ENCODE peak calls at places on chromosomes 4 and X, in seven cellular contexts. M is HEK293T, G is activated T-helper 1 cell treated with Interleukin-2 at 50 U/mL for 16 hours, Y is body of pancreas, V is EL, F is cerebellar nuclear complex, O is non-pigmented ciliary epithelial cell. R is an unnamed sample.

GRCh38 chr4:32135642-32136041 is 1415.5 kb downstream of the PCDH7 start:
- DNase-seq in M (no peak), G (no peak), Y (no peak), V (no peak), F (no peak), O (no peak), R (no peak)

GRCh38 chrX:47643926-47644325 is 6.4 kb downstream of the ELK1 start:
- DNase-seq in M (no peak), G (no peak), Y (no peak), V (no peak), F (no peak), O (no peak), R (no peak)

GRCh38 chrX:40471965-40472648 is 108.7 kb upstream of the ATP6AP2 start:
- DNase-seq in M (peak), G (no peak), Y (peak), V (peak), F (no peak), O (peak), R (peak)

GRCh38 chr4:69078852-69079251 is 17.4 kb upstream of the UGT2B7 start:
- DNase-seq in M (no peak), G (no peak), Y (no peak), V (no peak), F (no peak), O (no peak), R (no peak)

GRCh38 chr4:11542952-11543351 is 114.3 kb upstream of the HS3ST1 start:
- DNase-seq in M (no peak), G (no peak), Y (no peak), V (no peak), F (no peak), O (no peak), R (no peak)

GRCh38 chrX:97743014-97743413 is 859.3 kb downstream of the RPA4 start:
- DNase-seq in M (no peak), G (no peak), Y (no peak), V (no peak), F (no peak), O (no peak), R (no peak)

GRCh38 chr4:59770865-59771264 is 1429.3 kb upstream of the ADGRL3 start:
- DNase-seq in M (no peak), G (no peak), Y (no peak), V (no peak), F (no peak), O (no peak), R (no peak)

GRCh38 chrX:148380614-148381561 is 119.5 kb upstream of the AFF2 start:
- DNase-seq in M (no peak), G (no peak), Y (no peak), V (no peak), F (no peak), O (no peak), R (no peak)

GRCh38 chrX:71253253-71254091 is 468 bp downstream of the ZMYM3 start:
- DNase-seq in M (peak), G (peak), Y (peak), V (peak), F (no peak), O (no peak), R (peak)

GRCh38 chr4:153064571-153064970 is 128.4 kb downstream of the FHDC1 start:
- DNase-seq in M (no peak), G (no peak), Y (no peak), V (no peak), F (no peak), O (no peak), R (no peak)